ENCODE peak calls at places on chromosomes 7 and 10, in nine cellular contexts. One of them, this sample, is unnamed.

GRCh38 chr7:102412548-102412947 is 16.4 kb downstream of the PRKRIP1 start:
- DNase-seq in prostate gland: peak
- DNase-seq in heart left ventricle: peak
- DNase-seq in MM.1S: peak
- DNase-seq in retinal pigment epithelial cell: no peak
- DNase-seq in neural crest cell: peak
- DNase-seq in astrocyte of the spinal cord: peak
- DNase-seq in HCT116: no peak
- DNase-seq in right atrium auricular region: no peak
- DNase-seq in this sample: no peak

GRCh38 chr7:42237162-42237821 is at the start of gene GLI3:
- DNase-seq in prostate gland: peak
- DNase-seq in heart left ventricle: peak
- DNase-seq in MM.1S: peak
- DNase-seq in retinal pigment epithelial cell: peak
- DNase-seq in neural crest cell: peak
- DNase-seq in astrocyte of the spinal cord: peak
- DNase-seq in HCT116: no peak
- DNase-seq in right atrium auricular region: peak
- DNase-seq in this sample: peak

GRCh38 chr10:124997791-124998623 is 56.1 kb downstream of the ZRANB1 start:
- DNase-seq in prostate gland: no peak
- DNase-seq in heart left ventricle: no peak
- DNase-seq in MM.1S: no peak
- DNase-seq in retinal pigment epithelial cell: no peak
- DNase-seq in neural crest cell: no peak
- DNase-seq in astrocyte of the spinal cord: no peak
- DNase-seq in HCT116: no peak
- DNase-seq in right atrium auricular region: peak
- DNase-seq in this sample: peak

GRCh38 chr7:10216462-10216861 is 757.2 kb upstream of the PHF14 start:
- DNase-seq in prostate gland: no peak
- DNase-seq in heart left ventricle: no peak
- DNase-seq in MM.1S: no peak
- DNase-seq in retinal pigment epithelial cell: no peak
- DNase-seq in neural crest cell: no peak
- DNase-seq in astrocyte of the spinal cord: no peak
- DNase-seq in HCT116: no peak
- DNase-seq in right atrium auricular region: no peak
- DNase-seq in this sample: no peak

GRCh38 chr10:124002391-124003069 is 90.9 kb downstream of the CHST15 start:
- DNase-seq in prostate gland: no peak
- DNase-seq in heart left ventricle: no peak
- DNase-seq in MM.1S: no peak
- DNase-seq in retinal pigment epithelial cell: no peak
- DNase-seq in neural crest cell: no peak
- DNase-seq in astrocyte of the spinal cord: no peak
- DNase-seq in HCT116: no peak
- DNase-seq in right atrium auricular region: peak
- DNase-seq in this sample: no peak

GRCh38 chr7:34823650-34824258 is 165.7 kb downstream of the NPSR1 start:
- DNase-seq in prostate gland: peak
- DNase-seq in heart left ventricle: peak
- DNase-seq in MM.1S: peak
- DNase-seq in retinal pigment epithelial cell: no peak
- DNase-seq in neural crest cell: peak
- DNase-seq in astrocyte of the spinal cord: peak
- DNase-seq in HCT116: peak
- DNase-seq in right atrium auricular region: no peak
- DNase-seq in this sample: peak

GRCh38 chr10:6786579-6787031 is 206.5 kb upstream of the PRKCQ start:
- DNase-seq in prostate gland: no peak
- DNase-seq in heart left ventricle: no peak
- DNase-seq in MM.1S: no peak
- DNase-seq in retinal pigment epithelial cell: peak
- DNase-seq in neural crest cell: peak
- DNase-seq in astrocyte of the spinal cord: peak
- DNase-seq in HCT116: no peak
- DNase-seq in right atrium auricular region: no peak
- DNase-seq in this sample: no peak

GRCh38 chr10:119479532-119479931 is 63.0 kb downstream of the RGS10 start:
- DNase-seq in prostate gland: no peak
- DNase-seq in heart left ventricle: no peak
- DNase-seq in MM.1S: no peak
- DNase-seq in retinal pigment epithelial cell: no peak
- DNase-seq in neural crest cell: no peak
- DNase-seq in astrocyte of the spinal cord: no peak
- DNase-seq in HCT116: no peak
- DNase-seq in right atrium auricular region: no peak
- DNase-seq in this sample: no peak

GRCh38 chr10:80660736-80661135 is 123.0 kb downstream of the SH2D4B start:
- DNase-seq in prostate gland: no peak
- DNase-seq in heart left ventricle: no peak
- DNase-seq in MM.1S: no peak
- DNase-seq in retinal pigment epithelial cell: no peak
- DNase-seq in neural crest cell: no peak
- DNase-seq in astrocyte of the spinal cord: no peak
- DNase-seq in HCT116: no peak
- DNase-seq in right atrium auricular region: no peak
- DNase-seq in this sample: no peak

GRCh38 chr10:14959221-14960057 is at the start of gene MEIG1:
- DNase-seq in prostate gland: peak
- DNase-seq in heart left ventricle: peak
- DNase-seq in MM.1S: peak
- DNase-seq in retinal pigment epithelial cell: peak
- DNase-seq in neural crest cell: peak
- DNase-seq in astrocyte of the spinal cord: peak
- DNase-seq in HCT116: peak
- DNase-seq in right atrium auricular region: peak
- DNase-seq in this sample: peak

GRCh38 chr7:92625617-92626016 is 35.4 kb upstream of the FAM133B start:
- DNase-seq in prostate gland: no peak
- DNase-seq in heart left ventricle: no peak
- DNase-seq in MM.1S: no peak
- DNase-seq in retinal pigment epithelial cell: no peak
- DNase-seq in neural crest cell: no peak
- DNase-seq in astrocyte of the spinal cord: no peak
- DNase-seq in HCT116: no peak
- DNase-seq in right atrium auricular region: no peak
- DNase-seq in this sample: no peak

GRCh38 chr7:154919324-154920222 is 83.4 kb downstream of the PAXIP1 start:
- DNase-seq in prostate gland: no peak
- DNase-seq in heart left ventricle: no peak
- DNase-seq in MM.1S: no peak
- DNase-seq in retinal pigment epithelial cell: no peak
- DNase-seq in neural crest cell: no peak
- DNase-seq in astrocyte of the spinal cord: no peak
- DNase-seq in HCT116: no peak
- DNase-seq in right atrium auricular region: peak
- DNase-seq in this sample: peak

GRCh38 chr7:39589323-39590111 is 23.3 kb downstream of the YAE1 start:
- DNase-seq in prostate gland: no peak
- DNase-seq in heart left ventricle: no peak
- DNase-seq in MM.1S: peak
- DNase-seq in retinal pigment epithelial cell: peak
- DNase-seq in neural crest cell: no peak
- DNase-seq in astrocyte of the spinal cord: peak
- DNase-seq in HCT116: peak
- DNase-seq in right atrium auricular region: no peak
- DNase-seq in this sample: no peak

GRCh38 chr7:143910473-143911248 is 8.7 kb upstream of the TCAF1 start:
- DNase-seq in prostate gland: no peak
- DNase-seq in heart left ventricle: no peak
- DNase-seq in MM.1S: no peak
- DNase-seq in retinal pigment epithelial cell: no peak
- DNase-seq in neural crest cell: no peak
- DNase-seq in astrocyte of the spinal cord: no peak
- DNase-seq in HCT116: no peak
- DNase-seq in right atrium auricular region: no peak
- DNase-seq in this sample: no peak

DNA sequence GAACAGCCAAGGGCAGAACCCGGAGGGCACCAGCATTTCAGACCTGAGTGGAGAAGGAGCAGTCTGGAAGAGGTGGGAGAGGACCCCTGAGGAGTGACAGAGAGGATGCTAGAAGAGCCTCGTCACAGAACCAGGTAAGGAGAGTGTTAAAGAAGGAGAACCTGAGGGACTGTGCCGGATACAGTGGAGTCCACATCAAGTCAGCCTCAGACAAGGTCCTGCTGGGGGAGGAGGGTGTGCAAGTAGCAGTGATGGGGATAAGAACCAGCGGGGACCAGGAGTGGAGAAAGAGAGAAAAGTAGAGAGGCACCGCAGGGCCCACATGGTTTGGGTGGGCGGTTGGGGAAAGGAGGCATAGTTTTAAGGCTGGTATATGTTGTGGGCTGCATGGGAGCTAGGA is 155.1 kb downstream of the ADAM12 start:
- DNase-seq in prostate gland: no peak
- DNase-seq in heart left ventricle: no peak
- DNase-seq in MM.1S: no peak
- DNase-seq in retinal pigment epithelial cell: no peak
- DNase-seq in neural crest cell: no peak
- DNase-seq in astrocyte of the spinal cord: no peak
- DNase-seq in HCT116: no peak
- DNase-seq in right atrium auricular region: no peak
- DNase-seq in this sample: peak
- TF ChIP-seq CTCF in prostate gland: no peak
- TF ChIP-seq CTCF in heart left ventricle: no peak
- TF ChIP-seq CTCF in MM.1S: no peak
- TF ChIP-seq CTCF in retinal pigment epithelial cell: no peak
- TF ChIP-seq CTCF in neural crest cell: no peak
- TF ChIP-seq CTCF in astrocyte of the spinal cord: no peak
- TF ChIP-seq CTCF in HCT116: no peak
- TF ChIP-seq CTCF in right atrium auricular region: no peak
- TF ChIP-seq CTCF in this sample: no peak

GRCh38 chr7:18087687-18088078 is 60.0 kb upstream of the PRPS1L1 start:
- DNase-seq in prostate gland: no peak
- DNase-seq in heart left ventricle: no peak
- DNase-seq in MM.1S: no peak
- DNase-seq in retinal pigment epithelial cell: no peak
- DNase-seq in neural crest cell: no peak
- DNase-seq in astrocyte of the spinal cord: no peak
- DNase-seq in HCT116: no peak
- DNase-seq in right atrium auricular region: no peak
- DNase-seq in this sample: no peak

GRCh38 chr7:18087031-18087686 is 59.5 kb upstream of the PRPS1L1 start:
- DNase-seq in prostate gland: no peak
- DNase-seq in heart left ventricle: no peak
- DNase-seq in MM.1S: no peak
- DNase-seq in retinal pigment epithelial cell: no peak
- DNase-seq in neural crest cell: peak
- DNase-seq in astrocyte of the spinal cord: no peak
- DNase-seq in HCT116: no peak
- DNase-seq in right atrium auricular region: no peak
- DNase-seq in this sample: no peak

GRCh38 chr7:18081617-18082016 is 54.0 kb upstream of the PRPS1L1 start:
- DNase-seq in prostate gland: no peak
- DNase-seq in heart left ventricle: no peak
- DNase-seq in MM.1S: no peak
- DNase-seq in retinal pigment epithelial cell: no peak
- DNase-seq in neural crest cell: no peak
- DNase-seq in astrocyte of the spinal cord: no peak
- DNase-seq in HCT116: no peak
- DNase-seq in right atrium auricular region: no peak
- DNase-seq in this sample: no peak

GRCh38 chr7:18082169-18082568 is 54.5 kb upstream of the PRPS1L1 start:
- DNase-seq in prostate gland: no peak
- DNase-seq in heart left ventricle: no peak
- DNase-seq in MM.1S: no peak
- DNase-seq in retinal pigment epithelial cell: no peak
- DNase-seq in neural crest cell: no peak
- DNase-seq in astrocyte of the spinal cord: no peak
- DNase-seq in HCT116: no peak
- DNase-seq in right atrium auricular region: no peak
- DNase-seq in this sample: no peak

DNA sequence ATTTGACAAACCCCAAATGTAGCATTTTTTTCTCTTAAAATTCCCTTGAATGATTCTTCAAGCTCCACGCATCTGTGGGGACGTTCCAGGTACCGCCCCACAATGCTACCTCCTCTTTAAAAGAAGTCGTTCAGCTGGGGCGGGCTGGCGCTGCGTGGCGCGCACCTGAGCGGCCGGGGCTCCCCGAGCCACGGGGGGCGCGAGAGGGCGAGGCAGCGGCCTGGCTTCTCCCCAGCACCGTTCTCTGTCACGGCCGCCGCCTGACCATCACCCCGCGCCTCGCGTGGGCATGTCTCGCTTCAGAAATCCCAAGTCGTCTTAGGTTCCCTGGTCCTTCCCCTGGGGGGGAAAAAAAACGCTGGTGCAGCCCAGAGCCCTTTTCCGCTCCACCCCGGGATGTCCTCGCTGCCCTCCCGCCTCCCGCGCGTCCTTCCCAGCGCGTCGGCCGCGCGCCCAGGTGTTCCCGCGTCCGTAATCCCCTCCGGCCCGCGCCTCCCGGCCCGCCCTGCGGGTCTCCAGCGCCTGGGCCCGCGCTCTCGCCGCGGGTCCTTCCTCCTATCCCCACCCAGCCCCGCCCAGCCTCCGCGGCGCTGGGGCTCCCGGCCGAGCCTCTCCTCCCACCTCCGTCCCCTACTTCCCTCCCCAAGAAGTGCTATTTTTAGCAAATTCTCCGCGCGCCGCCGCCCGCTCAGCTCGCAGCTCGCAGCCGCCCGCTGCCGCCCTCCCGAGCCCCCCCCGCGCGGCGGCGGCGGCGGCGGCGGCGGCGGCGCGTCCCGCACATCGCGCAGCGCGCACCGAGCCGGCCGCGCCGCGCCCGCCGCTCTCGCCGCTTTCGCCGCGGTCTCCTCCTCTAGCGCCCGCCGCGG is 58.8 kb upstream of the PRPS1L1 start:
- DNase-seq in prostate gland: no peak
- DNase-seq in heart left ventricle: peak
- DNase-seq in MM.1S: peak
- DNase-seq in retinal pigment epithelial cell: no peak
- DNase-seq in neural crest cell: peak
- DNase-seq in astrocyte of the spinal cord: no peak
- DNase-seq in HCT116: no peak
- DNase-seq in right atrium auricular region: no peak
- DNase-seq in this sample: no peak
- TF ChIP-seq CTCF in prostate gland: no peak
- TF ChIP-seq CTCF in heart left ventricle: no peak
- TF ChIP-seq CTCF in MM.1S: peak
- TF ChIP-seq CTCF in retinal pigment epithelial cell: peak
- TF ChIP-seq CTCF in neural crest cell: peak
- TF ChIP-seq CTCF in astrocyte of the spinal cord: no peak
- TF ChIP-seq CTCF in HCT116: peak
- TF ChIP-seq CTCF in right atrium auricular region: peak
- TF ChIP-seq CTCF in this sample: no peak

GRCh38 chr7:73647725-73648592 is 19.7 kb upstream of the VPS37D start:
- DNase-seq in prostate gland: no peak
- DNase-seq in heart left ventricle: no peak
- DNase-seq in MM.1S: no peak
- DNase-seq in retinal pigment epithelial cell: no peak
- DNase-seq in neural crest cell: no peak
- DNase-seq in astrocyte of the spinal cord: no peak
- DNase-seq in HCT116: no peak
- DNase-seq in right atrium auricular region: no peak
- DNase-seq in this sample: no peak
- TF ChIP-seq CTCF in prostate gland: no peak
- TF ChIP-seq CTCF in heart left ventricle: no peak
- TF ChIP-seq CTCF in MM.1S: no peak
- TF ChIP-seq CTCF in retinal pigment epithelial cell: no peak
- TF ChIP-seq CTCF in neural crest cell: no peak
- TF ChIP-seq CTCF in astrocyte of the spinal cord: no peak
- TF ChIP-seq CTCF in HCT116: peak
- TF ChIP-seq CTCF in right atrium auricular region: no peak
- TF ChIP-seq CTCF in this sample: peak

GRCh38 chr7:134108803-134109202 is 18.3 kb upstream of the LRGUK start:
- DNase-seq in prostate gland: no peak
- DNase-seq in heart left ventricle: no peak
- DNase-seq in MM.1S: no peak
- DNase-seq in retinal pigment epithelial cell: no peak
- DNase-seq in neural crest cell: no peak
- DNase-seq in astrocyte of the spinal cord: no peak
- DNase-seq in HCT116: no peak
- DNase-seq in right atrium auricular region: no peak
- DNase-seq in this sample: no peak
- TF ChIP-seq CTCF in prostate gland: no peak
- TF ChIP-seq CTCF in heart left ventricle: no peak
- TF ChIP-seq CTCF in MM.1S: peak
- TF ChIP-seq CTCF in retinal pigment epithelial cell: no peak
- TF ChIP-seq CTCF in neural crest cell: no peak
- TF ChIP-seq CTCF in astrocyte of the spinal cord: no peak
- TF ChIP-seq CTCF in HCT116: no peak
- TF ChIP-seq CTCF in right atrium auricular region: no peak
- TF ChIP-seq CTCF in this sample: no peak